ENCODE peak calls at places on chromosomes 16 and 17, in nine cellular contexts. One of them, this sample, is unnamed.
A peak's percentile ranks its signal among the peaks of the same experiment; 100 is the strongest.

GRCh38 chr17:32854834-32855389 is 22.0 kb downstream of the MYO1D start:
- DNase-seq in caudate nucleus: no peak
- DNase-seq in lower lobe of right lung: no peak
- DNase-seq in GM23248: peak; percentile 17
- DNase-seq in NCI-H460: no peak
- DNase-seq in hippocampal formation: no peak
- DNase-seq in non-pigmented ciliary epithelial cell: no peak
- DNase-seq in HFFc6: no peak
- DNase-seq in KG1: no peak
- DNase-seq in this sample: no peak

GRCh38 chr16:58030136-58030840 is 4.7 kb downstream of the MMP15 start:
- DNase-seq in non-pigmented ciliary epithelial cell: no peak
- DNase-seq in GM23248: no peak
- DNase-seq in HFFc6: no peak
- DNase-seq in lower lobe of right lung: no peak
- DNase-seq in caudate nucleus: no peak
- DNase-seq in KG1: no peak
- DNase-seq in hippocampal formation: no peak
- DNase-seq in NCI-H460: no peak
- DNase-seq in this sample: no peak

GRCh38 chr17:28384281-28385036 is 13.0 kb downstream of the SARM1 start:
- DNase-seq in KG1: no peak
- DNase-seq in lower lobe of right lung: peak; percentile 88
- DNase-seq in caudate nucleus: no peak
- DNase-seq in GM23248: peak; percentile 67
- DNase-seq in hippocampal formation: no peak
- DNase-seq in NCI-H460: no peak
- DNase-seq in non-pigmented ciliary epithelial cell: no peak
- DNase-seq in HFFc6: no peak
- DNase-seq in this sample: no peak

GRCh38 chr17:64399071-64399766 is 8.6 kb upstream of the PECAM1 start:
- DNase-seq in caudate nucleus: no peak
- DNase-seq in lower lobe of right lung: no peak
- DNase-seq in HFFc6: no peak
- DNase-seq in NCI-H460: no peak
- DNase-seq in hippocampal formation: no peak
- DNase-seq in KG1: no peak
- DNase-seq in non-pigmented ciliary epithelial cell: no peak
- DNase-seq in GM23248: no peak
- DNase-seq in this sample: no peak

GRCh38 chr16:65845466-65846209 is 520.9 kb upstream of the CDH5 start:
- DNase-seq in KG1: no peak
- DNase-seq in GM23248: peak; percentile 70
- DNase-seq in non-pigmented ciliary epithelial cell: no peak
- DNase-seq in HFFc6: peak; percentile 7
- DNase-seq in hippocampal formation: peak; percentile 24
- DNase-seq in caudate nucleus: no peak
- DNase-seq in lower lobe of right lung: no peak
- DNase-seq in NCI-H460: peak; percentile 32
- DNase-seq in this sample: no peak

GRCh38 chr16:89054261-89054661 is 39.4 kb upstream of the ACSF3 start:
- DNase-seq in lower lobe of right lung: no peak
- DNase-seq in hippocampal formation: no peak
- DNase-seq in caudate nucleus: no peak
- DNase-seq in KG1: no peak
- DNase-seq in NCI-H460: no peak
- DNase-seq in non-pigmented ciliary epithelial cell: no peak
- DNase-seq in HFFc6: no peak
- DNase-seq in GM23248: no peak
- DNase-seq in this sample: no peak

GRCh38 chr16:89040391-89040790 is 53.3 kb upstream of the ACSF3 start:
- DNase-seq in lower lobe of right lung: peak; percentile 16
- DNase-seq in HFFc6: no peak
- DNase-seq in non-pigmented ciliary epithelial cell: no peak
- DNase-seq in KG1: no peak
- DNase-seq in hippocampal formation: no peak
- DNase-seq in GM23248: no peak
- DNase-seq in NCI-H460: no peak
- DNase-seq in caudate nucleus: no peak
- DNase-seq in this sample: no peak

GRCh38 chr17:44379887-44380286 is 9.6 kb downstream of the ITGA2B start:
- DNase-seq in hippocampal formation: no peak
- DNase-seq in non-pigmented ciliary epithelial cell: no peak
- DNase-seq in GM23248: no peak
- DNase-seq in NCI-H460: no peak
- DNase-seq in lower lobe of right lung: no peak
- DNase-seq in HFFc6: no peak
- DNase-seq in KG1: no peak
- DNase-seq in caudate nucleus: no peak
- DNase-seq in this sample: no peak

GRCh38 chr17:47131761-47132160 is 57.3 kb downstream of the CDC27 start:
- DNase-seq in hippocampal formation: no peak
- DNase-seq in caudate nucleus: no peak
- DNase-seq in lower lobe of right lung: no peak
- DNase-seq in NCI-H460: no peak
- DNase-seq in GM23248: peak; percentile 27
- DNase-seq in KG1: no peak
- DNase-seq in non-pigmented ciliary epithelial cell: no peak
- DNase-seq in HFFc6: no peak
- DNase-seq in this sample: no peak

GRCh38 chr17:79878346-79878745 is 39.1 kb upstream of the CBX4 start:
- DNase-seq in HFFc6: no peak
- DNase-seq in lower lobe of right lung: no peak
- DNase-seq in GM23248: no peak
- DNase-seq in non-pigmented ciliary epithelial cell: no peak
- DNase-seq in caudate nucleus: no peak
- DNase-seq in hippocampal formation: no peak
- DNase-seq in KG1: no peak
- DNase-seq in NCI-H460: no peak
- DNase-seq in this sample: no peak

GRCh38 chr17:41421116-41421515 is 3.3 kb downstream of the KRT37 start:
- DNase-seq in lower lobe of right lung: no peak
- DNase-seq in caudate nucleus: no peak
- DNase-seq in KG1: no peak
- DNase-seq in GM23248: peak; percentile 65
- DNase-seq in NCI-H460: no peak
- DNase-seq in non-pigmented ciliary epithelial cell: peak; percentile 52
- DNase-seq in hippocampal formation: no peak
- DNase-seq in HFFc6: peak; percentile 79
- DNase-seq in this sample: no peak

GRCh38 chr16:81790772-81791171 is 11.7 kb downstream of the PLCG2 start:
- DNase-seq in lower lobe of right lung: no peak
- DNase-seq in non-pigmented ciliary epithelial cell: no peak
- DNase-seq in KG1: no peak
- DNase-seq in caudate nucleus: no peak
- DNase-seq in NCI-H460: no peak
- DNase-seq in HFFc6: no peak
- DNase-seq in GM23248: peak; percentile 17
- DNase-seq in hippocampal formation: no peak
- DNase-seq in this sample: no peak

GRCh38 chr16:1823821-1824220 is 2.8 kb downstream of the HAGH start:
- DNase-seq in caudate nucleus: no peak
- DNase-seq in NCI-H460: peak; percentile 58
- DNase-seq in GM23248: no peak
- DNase-seq in HFFc6: peak; percentile 64
- DNase-seq in lower lobe of right lung: no peak
- DNase-seq in KG1: no peak
- DNase-seq in hippocampal formation: peak; percentile 21
- DNase-seq in non-pigmented ciliary epithelial cell: peak; percentile 19
- DNase-seq in this sample: no peak

GRCh38 chr17:79160980-79161621 is 86.5 kb downstream of the ENGASE start:
- DNase-seq in NCI-H460: no peak
- DNase-seq in non-pigmented ciliary epithelial cell: no peak
- DNase-seq in KG1: no peak
- DNase-seq in GM23248: no peak
- DNase-seq in hippocampal formation: no peak
- DNase-seq in lower lobe of right lung: no peak
- DNase-seq in HFFc6: no peak
- DNase-seq in caudate nucleus: no peak
- DNase-seq in this sample: no peak